ENCODE peak calls at places on chromosomes 12 and 14, in nine cellular contexts. P, M, E, K, W, Z, J, V and A are unnamed samples.

GRCh38 chr12:107951024-107951423 is 176.5 kb downstream of the ASCL4 start:
- DNase-seq in P (no peak), M (no peak), E (no peak), K (no peak), W (no peak), Z (no peak), J (no peak), V (no peak), A (no peak)

GRCh38 chr14:49484180-49484579 is 102.0 kb downstream of the RPS29 start:
- DNase-seq in P (no peak), M (no peak), E (no peak), K (no peak), W (no peak), Z (no peak), J (no peak), V (no peak), A (no peak)

GRCh38 chr14:77268989-77269595 is 1.9 kb downstream of the NGB start:
- DNase-seq in P (no peak), M (no peak), E (peak; percentile 66), K (no peak), W (no peak), Z (no peak), J (no peak), V (no peak), A (no peak)

GRCh38 chr12:6563448-6564050 is 4.5 kb downstream of the NOP2 start:
- DNase-seq in P (no peak), M (peak; percentile 69), E (peak; percentile 30), K (peak; percentile 65), W (no peak), Z (no peak), J (peak; percentile 24), V (peak; percentile 85), A (peak; percentile 77)

GRCh38 chr14:49594347-49595089 is 4.2 kb upstream of the LRR1 start:
- DNase-seq in P (no peak), M (peak; percentile 38), E (no peak), K (no peak), W (peak; percentile 67), Z (no peak), J (no peak), V (no peak), A (no peak)

GRCh38 chr12:70154087-70154486 is 89.1 kb upstream of the CNOT2 start:
- DNase-seq in P (no peak), M (no peak), E (no peak), K (no peak), W (no peak), Z (no peak), J (no peak), V (no peak), A (no peak)

GRCh38 chr12:25459541-25459951 is 93.5 kb downstream of the LMNTD1 start:
- DNase-seq in P (no peak), M (no peak), E (no peak), K (no peak), W (no peak), Z (no peak), J (no peak), V (no peak), A (no peak)

GRCh38 chr14:70907172-70907995 is at the start of gene PCNX1:
- DNase-seq in P (peak; percentile 53), M (peak; percentile 85), E (peak; percentile 81), K (peak; percentile 90), W (peak; percentile 47), Z (peak; percentile 79), J (peak; percentile 75), V (peak; percentile 96), A (peak; percentile 99)

GRCh38 chr12:56081393-56082347 is 1.7 kb downstream of the ERBB3 start:
- DNase-seq in P (no peak), M (peak; percentile 30), E (no peak), K (no peak), W (no peak), Z (no peak), J (no peak), V (no peak), A (no peak)

GRCh38 chr12:68743416-68743815 is 2.6 kb upstream of the SLC35E3 start:
- DNase-seq in P (no peak), M (no peak), E (no peak), K (no peak), W (no peak), Z (no peak), J (no peak), V (no peak), A (no peak)

GRCh38 chr12:123931686-123932321 is 40.8 kb downstream of the CCDC92 start:
- DNase-seq in P (no peak), M (no peak), E (no peak), K (no peak), W (no peak), Z (no peak), J (no peak), V (peak; percentile 34), A (no peak)

GRCh38 chr12:4355843-4356327 is 23.6 kb downstream of the FGF23 start:
- DNase-seq in P (no peak), M (peak; percentile 76), E (no peak), K (no peak), W (no peak), Z (no peak), J (no peak), V (peak; percentile 41), A (peak; percentile 53)

GRCh38 chr12:64568313-64568712 is 42.0 kb upstream of the RASSF3 start:
- DNase-seq in P (no peak), M (no peak), E (no peak), K (no peak), W (no peak), Z (no peak), J (no peak), V (no peak), A (no peak)

GRCh38 chr12:114692558-114693531 is 8.9 kb upstream of the TBX3 start:
- DNase-seq in P (no peak), M (no peak), E (peak; percentile 42), K (no peak), W (no peak), Z (no peak), J (no peak), V (no peak), A (no peak)

GRCh38 chr12:6378709-6379427 is 3.5 kb upstream of the SCNN1A start:
- DNase-seq in P (no peak), M (no peak), E (no peak), K (no peak), W (no peak), Z (no peak), J (no peak), V (no peak), A (no peak)

GRCh38 chr12:108696111-108696995 is 35.0 kb downstream of the CORO1C start:
- DNase-seq in P (no peak), M (no peak), E (peak; percentile 88), K (no peak), W (no peak), Z (peak; percentile 78), J (peak; percentile 51), V (no peak), A (no peak)

GRCh38 chr12:57135939-57136338 is 7.7 kb downstream of the LRP1 start:
- DNase-seq in P (no peak), M (no peak), E (no peak), K (peak; percentile 70), W (no peak), Z (no peak), J (no peak), V (peak; percentile 86), A (no peak)

GRCh38 chr14:55389330-55389729 is 22.3 kb downstream of the ATG14 start:
- DNase-seq in P (no peak), M (no peak), E (no peak), K (no peak), W (no peak), Z (peak; percentile 32), J (peak; percentile 43), V (no peak), A (no peak)

GRCh38 chr12:132061197-132061596 is 82.9 kb downstream of the DDX51 start:
- DNase-seq in P (no peak), M (no peak), E (no peak), K (no peak), W (no peak), Z (no peak), J (no peak), V (peak; percentile 16), A (no peak)

GRCh38 chr12:6745751-6746525 is 7.0 kb downstream of the MLF2 start:
- DNase-seq in P (no peak), M (no peak), E (peak; percentile 31), K (no peak), W (no peak), Z (no peak), J (no peak), V (no peak), A (no peak)

GRCh38 chr12:2982361-2982760 is 23.2 kb downstream of the TEAD4 start:
- DNase-seq in P (no peak), M (no peak), E (no peak), K (no peak), W (no peak), Z (no peak), J (no peak), V (no peak), A (no peak)

GRCh38 chr14:89827260-89827659 is 127.3 kb downstream of the EFCAB11 start:
- DNase-seq in P (no peak), M (no peak), E (no peak), K (no peak), W (no peak), Z (no peak), J (no peak), V (no peak), A (no peak)

GRCh38 chr12:25364529-25365339 is 114.0 kb upstream of the KRAS start:
- DNase-seq in P (no peak), M (no peak), E (no peak), K (no peak), W (no peak), Z (no peak), J (no peak), V (no peak), A (no peak)

GRCh38 chr14:55814873-55815272 is 234.9 kb downstream of the KTN1 start:
- DNase-seq in P (peak; percentile 23), M (no peak), E (no peak), K (no peak), W (no peak), Z (no peak), J (no peak), V (no peak), A (no peak)

GRCh38 chr12:96466939-96467751 is 22.2 kb upstream of the CFAP54 start:
- DNase-seq in P (no peak), M (no peak), E (no peak), K (no peak), W (no peak), Z (no peak), J (no peak), V (no peak), A (no peak)

GRCh38 chr12:124745891-124746570 is 117.6 kb downstream of the SCARB1 start:
- DNase-seq in P (peak; percentile 69), M (peak; percentile 95), E (peak; percentile 79), K (peak; percentile 96), W (peak; percentile 72), Z (peak; percentile 83), J (peak; percentile 94), V (peak; percentile 97), A (peak; percentile 92)

GRCh38 chr12:125247477-125247876 is 182.2 kb downstream of the AACS start:
- DNase-seq in P (no peak), M (peak; percentile 17), E (no peak), K (no peak), W (no peak), Z (no peak), J (no peak), V (no peak), A (no peak)